ENCODE peak calls at places on chromosomes 16 and 17, in four cellular contexts. S, F, T and O are unnamed samples.

GRCh38 chr17:5419356-5419958 is at the start of gene NUP88:
- DNase-seq in S (peak), F (peak), T (peak), O (peak)

GRCh38 chr16:53915452-53916160 is 211.7 kb downstream of the FTO start:
- DNase-seq in S (no peak), F (no peak), T (no peak), O (no peak)

GRCh38 chr17:20121359-20122235 is 112.4 kb downstream of the SPECC1 start:
- DNase-seq in S (peak), F (peak), T (peak), O (peak)

GRCh38 chr17:51507444-51507843 is 247.1 kb downstream of the UTP18 start:
- DNase-seq in S (no peak), F (no peak), T (no peak), O (no peak)

GRCh38 chr17:6578491-6578890 is 22.1 kb upstream of the PITPNM3 start:
- DNase-seq in S (no peak), F (no peak), T (no peak), O (no peak)

GRCh38 chr16:19709381-19710136 is 8.5 kb downstream of the KNOP1 start:
- DNase-seq in S (no peak), F (no peak), T (no peak), O (no peak)

GRCh38 chr16:84735846-84736586 is 36.2 kb downstream of the USP10 start:
- DNase-seq in S (no peak), F (peak), T (no peak), O (no peak)

GRCh38 chr16:23803591-23804123 is 32.1 kb upstream of the PRKCB start:
- DNase-seq in S (peak), F (peak), T (peak), O (peak)

GRCh38 chr17:17181666-17182600 is 24.2 kb downstream of the PLD6 start:
- DNase-seq in S (no peak), F (no peak), T (no peak), O (no peak)

GRCh38 chr17:59652119-59652518 is 32.4 kb downstream of the CLTC start:
- DNase-seq in S (no peak), F (no peak), T (no peak), O (no peak)

GRCh38 chr17:8941520-8941919 is 24.0 kb downstream of the PIK3R5 start:
- DNase-seq in S (no peak), F (no peak), T (no peak), O (no peak)

GRCh38 chr17:48592097-48592496 is 1.5 kb downstream of the HOXB5 start:
- DNase-seq in S (no peak), F (no peak), T (no peak), O (no peak)

GRCh38 chr17:18070861-18071340 is 16.8 kb upstream of the DRG2 start:
- DNase-seq in S (no peak), F (no peak), T (peak), O (no peak)

GRCh38 chr16:80285089-80285488 is 255.7 kb upstream of the DYNLRB2 start:
- DNase-seq in S (no peak), F (no peak), T (no peak), O (peak)

GRCh38 chr16:17515421-17516210 is 44.9 kb upstream of the XYLT1 start:
- DNase-seq in S (no peak), F (no peak), T (no peak), O (peak)

GRCh38 chr16:81410643-81411235 is 33.9 kb upstream of the CMIP start:
- DNase-seq in S (no peak), F (no peak), T (no peak), O (no peak)

GRCh38 chr16:4011940-4012629 is 104.2 kb downstream of the ADCY9 start:
- DNase-seq in S (no peak), F (peak), T (no peak), O (no peak)

GRCh38 chr17:64178011-64178825 is 48.3 kb upstream of the ERN1 start:
- DNase-seq in S (no peak), F (peak), T (no peak), O (no peak)

GRCh38 chr17:45265823-45266222 is 3.9 kb upstream of the SPATA32 start:
- DNase-seq in S (no peak), F (no peak), T (no peak), O (peak)

GRCh38 chr17:40068129-40068581 is 5.4 kb downstream of the THRA start:
- DNase-seq in S (no peak), F (no peak), T (no peak), O (no peak)

GRCh38 chr17:82823004-82823403 is 16.8 kb downstream of the ZNF750 start:
- DNase-seq in S (peak), F (peak), T (peak), O (peak)

GRCh38 chr16:85425061-85425662 is 188.0 kb upstream of the GSE1 start:
- DNase-seq in S (peak), F (no peak), T (no peak), O (no peak)

GRCh38 chr17:41583137-41584127 is 3.3 kb downstream of the KRT14 start:
- DNase-seq in S (no peak), F (no peak), T (no peak), O (no peak)

GRCh38 chr16:67260426-67261063 is 11.8 kb downstream of the SLC9A5 start:
- DNase-seq in S (no peak), F (peak), T (peak), O (peak)

GRCh38 chr16:14600164-14600563 is 29.9 kb downstream of the PARN start:
- DNase-seq in S (no peak), F (peak), T (peak), O (peak)

GRCh38 chr16:14608111-14608566 is 21.9 kb downstream of the PARN start:
- DNase-seq in S (no peak), F (no peak), T (no peak), O (no peak)

GRCh38 chr16:14606102-14606501 is 24.0 kb downstream of the PARN start:
- DNase-seq in S (no peak), F (no peak), T (no peak), O (no peak)

GRCh38 chr16:14602443-14602963 is 27.6 kb downstream of the PARN start:
- DNase-seq in S (no peak), F (no peak), T (no peak), O (no peak)
- TF ChIP-seq NR3C1 in S (no peak), F (no peak), T (no peak), O (no peak)

GRCh38 chr17:76713765-76714164 is 3.0 kb upstream of the MXRA7 start:
- DNase-seq in S (no peak), F (no peak), T (no peak), O (no peak)
- TF ChIP-seq NR3C1 in S (no peak), F (no peak), T (no peak), O (no peak)

DNA sequence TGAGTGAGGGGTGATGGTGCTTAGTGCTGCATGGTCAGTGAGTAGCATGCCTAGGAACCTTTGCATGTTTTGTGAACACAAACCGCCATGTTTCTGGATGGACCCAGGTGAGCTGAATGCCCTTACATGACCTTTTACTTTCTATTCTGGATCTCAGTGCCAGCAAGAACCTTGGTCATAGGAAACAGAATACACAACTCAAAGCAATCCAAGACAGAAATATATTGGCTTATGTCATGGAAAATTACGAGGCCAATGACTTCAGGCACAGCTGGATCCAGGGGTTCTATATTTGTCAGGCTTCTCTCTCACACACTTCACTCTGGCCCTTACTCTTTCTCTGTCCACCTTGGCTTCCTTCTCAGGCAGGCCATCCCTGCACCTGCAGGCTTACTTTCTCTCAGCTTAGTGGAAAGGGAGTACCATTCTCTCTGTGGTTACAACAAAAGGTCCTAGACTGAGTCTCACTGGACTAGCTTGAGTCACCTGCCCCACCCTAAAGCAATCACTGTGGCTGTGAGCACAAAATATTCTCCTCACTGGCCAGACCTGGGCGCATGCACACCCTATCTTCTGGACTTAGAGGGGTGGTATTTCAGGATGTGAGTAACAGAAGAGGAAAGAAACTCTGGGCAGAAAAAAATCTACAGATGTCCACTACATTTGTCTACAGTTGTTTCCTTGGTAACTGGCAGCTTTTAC is 20.4 kb upstream of the CPNE2 start:
- DNase-seq in S (no peak), F (no peak), T (no peak), O (no peak)
- TF ChIP-seq NR3C1 in S (no peak), F (no peak), T (no peak), O (no peak)

DNA sequence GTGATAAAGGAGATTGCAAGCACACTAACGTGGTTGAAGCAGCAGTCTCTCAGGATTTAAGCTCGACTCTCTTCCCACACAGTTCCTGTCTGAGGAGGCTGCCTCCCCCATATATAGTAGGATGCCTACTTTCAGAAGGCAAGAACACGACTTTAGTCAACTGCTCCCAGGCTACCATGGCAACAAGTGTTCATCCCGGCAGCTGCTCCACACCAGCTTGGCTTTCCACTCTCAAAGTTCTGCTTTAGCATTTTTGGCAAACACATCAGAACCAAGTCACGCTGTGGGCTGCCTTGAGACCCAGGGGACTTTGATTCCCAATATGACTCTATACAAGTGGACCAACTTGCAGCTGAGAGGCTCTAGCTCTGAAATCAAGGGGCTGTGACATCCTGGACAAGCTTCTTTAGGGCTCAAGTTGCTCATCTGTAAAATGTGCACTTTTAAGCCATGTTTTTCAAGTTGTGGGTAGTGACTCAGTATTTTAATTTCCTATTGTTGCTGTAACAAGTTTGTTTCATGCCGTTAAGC is 16.5 kb downstream of the ZP2 start:
- DNase-seq in S (no peak), F (no peak), T (no peak), O (no peak)
- TF ChIP-seq NR3C1 in S (no peak), F (no peak), T (no peak), O (no peak)

DNA sequence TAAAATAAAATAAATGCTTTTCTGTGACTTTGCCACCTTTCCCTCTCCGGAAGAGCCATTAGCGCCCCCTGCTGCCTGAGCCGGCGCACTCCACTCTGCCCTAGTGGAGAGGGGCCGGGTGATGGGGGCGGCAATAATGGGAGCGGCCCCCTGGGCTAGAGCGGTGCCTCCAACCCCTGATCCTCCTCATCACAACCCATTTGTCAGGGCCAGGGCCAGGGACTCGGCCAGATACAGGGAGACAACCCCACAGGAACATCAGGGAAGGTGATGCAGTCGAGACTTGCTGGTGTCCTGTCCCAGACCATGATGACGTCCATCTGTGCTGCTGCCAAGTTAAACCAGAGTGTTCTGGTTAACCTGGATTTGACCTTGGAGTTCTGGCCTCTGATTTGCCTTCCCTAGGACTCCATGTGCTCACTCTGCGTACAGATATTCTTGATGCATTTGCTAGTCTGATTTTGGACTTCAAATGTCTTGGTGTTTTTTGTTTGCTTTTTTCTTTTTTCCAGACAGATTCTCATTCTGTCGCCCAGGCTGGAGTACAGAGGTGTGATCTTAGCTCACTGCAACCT is 46.1 kb upstream of the BPTF start:
- DNase-seq in S (peak), F (peak), T (peak), O (peak)
- TF ChIP-seq NR3C1 in S (no peak), F (no peak), T (no peak), O (no peak)

GRCh38 chr17:81261096-81261495 is 22.0 kb downstream of the NDUFAF8 start:
- DNase-seq in S (no peak), F (no peak), T (no peak), O (no peak)

GRCh38 chr17:81263371-81264181 is 24.5 kb downstream of the NDUFAF8 start:
- DNase-seq in S (no peak), F (no peak), T (no peak), O (no peak)

GRCh38 chr17:81260171-81260570 is 21.1 kb downstream of the NDUFAF8 start:
- DNase-seq in S (no peak), F (no peak), T (no peak), O (no peak)

GRCh38 chr17:81260641-81261040 is 21.5 kb downstream of the NDUFAF8 start:
- DNase-seq in S (no peak), F (no peak), T (no peak), O (no peak)

DNA sequence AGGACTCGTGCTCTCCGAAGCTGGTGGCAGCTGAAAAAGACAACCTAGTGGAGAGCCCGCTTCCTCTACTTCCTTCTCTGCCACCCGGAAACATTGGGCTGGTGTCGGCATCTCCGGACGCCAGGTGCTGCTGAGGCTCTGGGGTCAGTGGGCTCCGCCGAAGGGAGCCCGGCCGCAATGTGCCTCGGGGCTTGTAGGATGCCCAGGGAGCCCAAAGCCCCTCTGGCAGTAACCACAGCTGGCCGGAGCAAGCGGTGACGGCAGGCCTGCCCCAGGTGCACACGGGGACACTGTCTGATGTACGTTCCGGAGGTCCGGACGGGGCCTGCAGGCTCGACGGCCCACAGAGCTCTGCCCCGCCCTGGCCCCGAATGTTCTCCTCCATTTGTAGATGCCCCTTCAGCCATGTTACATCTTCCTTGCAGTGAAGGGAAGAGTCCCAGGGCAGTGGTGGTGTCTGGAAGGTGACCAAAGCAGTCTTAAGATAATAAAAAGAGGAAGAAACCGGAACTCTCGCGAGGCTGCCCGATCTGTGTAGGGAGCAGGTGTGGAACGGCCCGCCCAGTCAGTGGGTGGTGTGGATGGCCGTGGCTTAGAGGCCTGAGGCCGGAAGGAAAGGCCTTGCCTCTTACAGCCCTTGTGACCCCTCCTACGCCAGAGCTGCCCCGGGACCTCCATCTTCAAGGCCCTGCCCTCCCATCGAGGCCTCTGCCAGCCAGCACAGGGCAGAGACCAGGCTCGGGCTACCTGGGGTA is 22.6 kb downstream of the NDUFAF8 start:
- DNase-seq in S (no peak), F (no peak), T (no peak), O (no peak)
- TF ChIP-seq NR3C1 in S (no peak), F (no peak), T (no peak), O (no peak)